ENCODE peak calls at places on chromosomes 2 and 18, in seven cellular contexts. Q is H1, C is K562, E is GM12878, X is GM12892, T is HepG2, K is SK-N-SH. V is an unnamed sample.
A peak's percentile ranks its signal among the peaks of the same experiment; 100 is the strongest.

GRCh38 chr2:226466589-226466988 is 333.0 kb downstream of the IRS1 start:
- DNase-seq in Q (no peak), C (no peak), E (no peak), X (no peak), T (no peak), K (no peak), V (no peak)

GRCh38 chr2:69828913-69829242 is 582 bp upstream of the GMCL1 start:
- DNase-seq in Q (no peak), C (no peak), E (no peak), X (no peak), T (no peak), K (no peak), V (no peak)

GRCh38 chr2:69914235-69915049 is 467 bp upstream of the MXD1 start:
- DNase-seq in Q (peak; percentile 100), C (peak; percentile 96), E (peak; percentile 100), X (peak; percentile 95), T (peak; percentile 100), K (peak; percentile 97), V (peak; percentile 93)

GRCh38 chr18:3692113-3692621 is 242.2 kb downstream of the TGIF1 start:
- DNase-seq in Q (no peak), C (no peak), E (no peak), X (no peak), T (peak; percentile 10), K (no peak), V (no peak)

GRCh38 chr2:9251154-9252001 is 44.8 kb downstream of the ASAP2 start:
- DNase-seq in Q (no peak), C (no peak), E (no peak), X (no peak), T (no peak), K (no peak), V (no peak)

GRCh38 chr2:95359501-95359930 is 43.0 kb upstream of the FAHD2A start:
- DNase-seq in Q (no peak), C (no peak), E (no peak), X (no peak), T (no peak), K (no peak), V (no peak)

GRCh38 chr2:65662654-65663432 is 230.4 kb upstream of the SPRED2 start:
- DNase-seq in Q (no peak), C (no peak), E (no peak), X (no peak), T (no peak), K (no peak), V (no peak)

GRCh38 chr2:227853765-227854271 is 17.6 kb upstream of the DAW1 start:
- DNase-seq in Q (no peak), C (no peak), E (no peak), X (no peak), T (no peak), K (no peak), V (no peak)

GRCh38 chr2:174438146-174438886 is 42.8 kb downstream of the SCRN3 start:
- DNase-seq in Q (no peak), C (no peak), E (no peak), X (no peak), T (no peak), K (no peak), V (no peak)

GRCh38 chr2:223949241-223949640 is 4.1 kb upstream of the WDFY1 start:
- DNase-seq in Q (no peak), C (no peak), E (no peak), X (no peak), T (no peak), K (no peak), V (no peak)

GRCh38 chr2:183207110-183207509 is 82.9 kb downstream of the NUP35 start:
- DNase-seq in Q (no peak), C (no peak), E (no peak), X (no peak), T (peak; percentile 61), K (no peak), V (no peak)

GRCh38 chr2:236607471-236608307 is 38.1 kb downstream of the ACKR3 start:
- DNase-seq in Q (no peak), C (peak; percentile 18), E (no peak), X (no peak), T (no peak), K (peak; percentile 19), V (no peak)

GRCh38 chr2:112257575-112257974 is 2.7 kb upstream of the ZC3H8 start:
- DNase-seq in Q (no peak), C (no peak), E (no peak), X (no peak), T (no peak), K (no peak), V (no peak)

GRCh38 chr2:120182019-120182560 is 41.1 kb downstream of the TMEM185B start:
- DNase-seq in Q (no peak), C (peak; percentile 16), E (no peak), X (no peak), T (no peak), K (no peak), V (no peak)

GRCh38 chr2:105297211-105297610 is 32.3 kb downstream of the TGFBRAP1 start:
- DNase-seq in Q (no peak), C (no peak), E (no peak), X (no peak), T (no peak), K (no peak), V (no peak)

GRCh38 chr18:48548404-48548771 is 9.6 kb downstream of the CTIF start:
- DNase-seq in Q (no peak), C (no peak), E (no peak), X (no peak), T (no peak), K (no peak), V (no peak)

DNA sequence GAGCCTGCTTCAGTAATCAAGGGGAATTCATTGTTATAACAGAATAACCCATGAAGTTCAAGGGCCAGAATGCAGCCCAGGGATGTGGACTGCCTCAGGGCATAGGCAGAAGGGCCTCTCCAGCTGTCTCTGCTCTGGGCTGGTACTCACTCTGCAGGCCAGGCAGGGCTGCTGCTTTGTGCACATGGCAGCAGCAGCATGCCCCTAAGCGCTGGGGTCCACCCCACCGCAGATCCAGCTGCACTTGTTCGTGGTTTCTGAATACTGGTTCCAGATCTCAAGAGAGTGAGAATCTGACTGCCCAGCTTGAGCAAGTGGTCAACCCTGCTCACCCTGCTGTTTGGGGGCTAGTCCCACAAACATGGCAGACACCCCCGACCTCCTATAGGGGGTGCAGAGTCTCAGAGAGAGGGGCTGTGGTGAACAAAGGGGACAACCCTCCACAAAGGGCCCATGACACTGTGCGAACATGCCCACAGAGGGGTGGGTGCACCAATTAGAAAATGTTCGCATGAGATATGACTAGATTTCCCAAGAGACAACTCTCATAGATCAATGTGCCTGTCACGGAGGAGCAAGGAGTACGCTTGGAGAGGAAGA is 87.3 kb downstream of the ACTR3 start:
- DNase-seq in Q (no peak), C (no peak), E (no peak), X (no peak), T (no peak), K (no peak), V (no peak)
- TF ChIP-seq TAF1 in Q (no peak), C (no peak), E (no peak), X (no peak), T (peak; percentile 9), K (no peak), V (no peak)

DNA sequence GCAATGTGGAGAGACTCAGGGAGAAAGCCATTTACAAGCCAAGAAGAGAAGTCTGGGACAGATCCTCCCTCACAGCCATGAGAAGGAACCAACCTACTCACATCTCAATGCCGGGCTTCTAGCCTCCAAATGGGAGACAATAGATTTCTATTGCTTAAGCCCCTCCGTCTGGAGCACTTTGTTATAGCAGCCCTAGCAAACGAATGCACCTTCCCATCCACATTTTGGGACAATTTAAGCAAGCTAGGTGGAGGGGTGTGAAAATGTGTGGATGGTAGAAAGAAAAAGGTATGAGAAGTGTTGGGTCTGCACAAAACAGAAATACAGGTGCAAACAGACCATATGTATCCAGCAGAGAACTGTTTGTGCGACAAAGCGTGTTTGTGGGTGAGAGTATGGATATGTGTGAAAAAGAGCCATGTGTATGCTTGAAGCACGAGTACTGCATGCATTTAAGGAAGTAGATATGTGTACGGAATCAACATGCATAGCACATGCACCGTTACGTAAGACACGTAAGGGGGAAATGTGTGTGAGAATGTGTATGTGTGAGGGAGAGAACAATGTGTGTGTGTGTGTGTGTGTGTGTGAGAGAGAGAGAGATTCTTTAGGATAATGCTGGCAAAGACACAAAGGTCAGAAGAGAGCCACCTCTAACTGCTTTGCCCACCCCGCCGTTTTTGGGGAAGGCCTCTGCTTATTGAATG is 13.1 kb upstream of the E2F6 start:
- DNase-seq in Q (no peak), C (no peak), E (no peak), X (no peak), T (peak; percentile 63), K (no peak), V (no peak)
- TF ChIP-seq POLR2AphosphoS5 in Q (no peak), C (no peak), E (no peak), X (no peak), T (no peak), K (no peak), V (no peak)

GRCh38 chr2:219460424-219460926 is 25.8 kb downstream of the SPEG start:
- DNase-seq in Q (no peak), C (peak; percentile 57), E (no peak), X (no peak), T (no peak), K (peak; percentile 88), V (no peak)
- TF ChIP-seq TAF1 in Q (no peak), C (no peak), E (no peak), X (no peak), T (no peak), K (no peak), V (no peak)

GRCh38 chr2:101124061-101124460 is 27.1 kb downstream of the TBC1D8 start:
- DNase-seq in Q (no peak), C (no peak), E (no peak), X (no peak), T (peak; percentile 22), K (no peak), V (no peak)

GRCh38 chr2:101121174-101121573 is 30.0 kb downstream of the TBC1D8 start:
- DNase-seq in Q (no peak), C (no peak), E (no peak), X (no peak), T (no peak), K (no peak), V (no peak)

GRCh38 chr2:101116841-101117552 is 34.2 kb downstream of the TBC1D8 start:
- DNase-seq in Q (no peak), C (no peak), E (no peak), X (no peak), T (peak; percentile 100), K (no peak), V (no peak)

GRCh38 chr2:101119431-101119830 is 31.8 kb downstream of the TBC1D8 start:
- DNase-seq in Q (no peak), C (no peak), E (no peak), X (no peak), T (no peak), K (no peak), V (no peak)

DNA sequence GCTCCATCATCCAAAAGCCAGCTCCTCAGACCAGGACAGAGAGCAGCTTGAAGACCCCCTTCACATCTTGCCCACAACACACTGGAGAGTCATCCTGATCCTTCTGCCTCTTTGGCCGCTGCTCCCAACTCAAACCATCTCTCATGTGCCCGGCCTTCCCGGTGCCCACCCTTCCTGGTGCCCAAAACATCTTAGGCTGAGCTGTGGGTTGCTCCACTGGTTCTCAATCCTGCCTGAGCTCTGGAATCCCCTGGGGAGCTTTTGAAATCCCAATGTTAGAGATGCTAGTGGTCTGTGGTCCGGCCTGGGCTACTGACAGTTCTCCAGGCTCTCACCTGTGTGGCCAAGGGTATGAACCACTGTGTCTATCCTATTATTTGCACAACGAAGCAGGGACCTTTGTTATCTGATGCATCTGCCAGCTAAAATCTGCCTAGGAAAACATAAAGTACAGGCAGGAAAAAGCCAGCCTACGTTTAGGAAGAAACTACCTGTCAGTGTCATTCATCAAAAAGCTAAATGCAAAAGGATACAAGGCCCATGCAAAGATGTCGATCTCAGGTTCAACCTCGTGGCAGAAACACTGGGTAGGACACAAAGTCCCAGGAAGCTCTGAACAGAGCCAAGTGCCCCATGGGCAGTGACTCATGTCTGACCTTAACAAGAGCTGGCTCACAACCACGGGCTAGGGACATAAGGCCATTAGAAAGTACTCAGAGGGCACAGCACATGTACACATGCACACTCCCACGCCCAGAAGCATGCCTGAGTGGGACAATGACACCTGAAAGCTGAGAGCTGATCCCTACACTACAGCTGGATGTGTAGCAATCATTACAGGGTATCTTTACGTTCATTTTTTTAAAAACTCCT is 30.8 kb downstream of the TBC1D8 start:
- DNase-seq in Q (no peak), C (no peak), E (no peak), X (no peak), T (peak; percentile 98), K (no peak), V (no peak)
- TF ChIP-seq POLR2AphosphoS5 in Q (no peak), C (no peak), E (no peak), X (no peak), T (peak; percentile 26), K (no peak), V (no peak)